ENCODE peak calls at places on chromosomes 13 and 19, in six cellular contexts. Y is IMR-90, O is glutamatergic neuron, E is cardiac fibroblast, I is NB4, L is upper lobe of right lung. V is an unnamed sample.

GRCh38 chr19:39941151-39941550 is 6.7 kb upstream of the FCGBP start:
- DNase-seq in E (no peak), I (no peak), Y (no peak), O (no peak), L (no peak), V (no peak)

GRCh38 chr19:41014643-41015042 is 23.6 kb downstream of the CYP2B6 start:
- DNase-seq in Y (no peak), L (no peak), E (no peak), I (no peak), O (no peak), V (no peak)

GRCh38 chr13:44329909-44330545 is 43.6 kb upstream of the SERP2 start:
- DNase-seq in Y (no peak), O (no peak), L (no peak), E (no peak), I (no peak), V (no peak)

GRCh38 chr13:79307433-79307861 is 98.6 kb downstream of the RBM26 start:
- DNase-seq in E (no peak), I (no peak), Y (peak; percentile 16), O (no peak), L (no peak), V (no peak)

GRCh38 chr19:29841559-29842367 is 30.0 kb downstream of the CCNE1 start:
- DNase-seq in O (no peak), Y (peak; percentile 57), E (peak; percentile 40), I (no peak), L (peak; percentile 49), V (no peak)

GRCh38 chr19:11767633-11768133 is 883 bp downstream of the ZNF441 start:
- DNase-seq in Y (peak; percentile 37), I (peak; percentile 53), L (peak; percentile 82), O (peak; percentile 17), E (peak; percentile 40), V (peak; percentile 36)

GRCh38 chr13:94309997-94310842 is 169.3 kb downstream of the DCT start:
- DNase-seq in I (no peak), O (no peak), L (no peak), E (peak; percentile 86), Y (peak; percentile 96), V (no peak)

GRCh38 chr19:15247107-15248014 is 15.1 kb upstream of the EPHX3 start:
- DNase-seq in L (no peak), I (no peak), Y (no peak), E (no peak), O (no peak), V (no peak)

GRCh38 chr19:46732172-46732938 is 13.5 kb upstream of the FKRP start:
- DNase-seq in E (no peak), Y (no peak), I (peak; percentile 65), L (peak; percentile 57), O (no peak), V (no peak)

GRCh38 chr19:4575978-4576933 is 16.8 kb upstream of the SEMA6B start:
- DNase-seq in E (peak; percentile 78), Y (peak; percentile 27), I (peak; percentile 64), L (peak; percentile 80), O (peak; percentile 90), V (peak; percentile 64)

GRCh38 chr13:93227906-93228801 is 1.5 kb downstream of the GPC6 start:
- DNase-seq in E (peak; percentile 93), I (no peak), L (peak; percentile 72), Y (peak; percentile 87), O (peak; percentile 82), V (no peak)
- TF ChIP-seq CTCF in E (peak; percentile 42), I (no peak), L (peak; percentile 33), Y (peak; percentile 63), O (peak; percentile 65), V (no peak)

DNA sequence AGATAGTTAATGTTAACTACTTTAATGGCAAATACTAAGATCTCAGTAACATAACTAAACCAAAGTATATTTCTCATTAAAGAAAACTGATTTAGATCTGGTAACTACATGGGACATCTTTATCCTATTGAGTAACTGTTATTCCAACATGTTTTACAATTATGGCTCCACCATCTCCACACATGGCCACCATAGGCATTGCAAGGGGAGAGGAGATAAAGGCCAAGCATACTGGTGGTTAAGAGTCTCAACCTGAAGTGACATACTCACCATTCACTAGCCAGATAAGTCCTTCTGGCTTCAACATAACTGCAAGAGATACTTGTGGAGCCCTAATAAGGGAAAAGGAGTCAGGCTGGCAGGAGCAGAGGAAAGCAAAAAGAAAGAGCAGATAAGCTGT is 1586.4 kb upstream of the SPRY2 start:
- DNase-seq in I (no peak), Y (no peak), O (no peak), L (no peak), E (no peak), V (no peak)
- TF ChIP-seq CTCF in I (no peak), Y (no peak), O (peak; percentile 34), L (no peak), E (no peak), V (no peak)

DNA sequence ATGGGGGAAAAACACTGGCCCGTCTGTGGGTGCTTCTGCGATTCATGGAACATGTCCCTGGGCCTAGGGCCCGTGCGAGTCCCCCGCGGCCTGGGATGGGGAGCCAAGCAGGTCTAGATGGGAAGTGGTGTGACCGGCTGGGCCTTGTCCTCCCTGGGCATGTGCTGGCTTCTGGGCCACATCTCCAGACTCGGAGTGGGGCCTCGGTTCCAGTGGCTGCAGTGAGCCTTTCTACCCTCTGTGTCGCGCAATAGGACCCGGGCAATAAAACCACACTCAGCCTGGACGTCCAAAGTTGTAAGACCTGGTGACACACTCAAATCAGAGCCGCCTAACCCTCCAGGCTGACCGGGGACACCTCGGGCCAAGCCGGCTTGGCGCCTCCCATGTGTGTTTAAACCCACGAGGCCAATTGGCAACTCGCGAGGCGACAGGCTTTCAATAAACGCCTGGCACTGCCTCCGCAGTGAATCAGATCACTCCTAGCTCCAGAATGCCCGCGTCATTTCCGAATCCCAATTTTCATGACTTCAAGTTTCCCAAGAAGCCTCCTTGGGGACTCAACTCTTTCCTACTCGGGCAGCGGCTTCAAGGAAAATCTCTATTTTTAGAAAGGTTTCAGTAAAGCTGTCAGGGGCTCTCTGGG is 57.3 kb downstream of the KLF2 start:
- DNase-seq in Y (no peak), E (peak; percentile 94), O (no peak), I (no peak), L (peak; percentile 67), V (no peak)
- TF ChIP-seq CTCF in Y (no peak), E (no peak), O (no peak), I (no peak), L (no peak), V (no peak)

GRCh38 chr19:28012361-28012760 is 1200.6 kb downstream of the UQCRFS1 start:
- DNase-seq in Y (no peak), L (no peak), E (no peak), I (peak; percentile 4), O (no peak), V (no peak)
- TF ChIP-seq CTCF in Y (no peak), L (no peak), E (no peak), I (peak; percentile 31), O (no peak), V (no peak)

GRCh38 chr13:104105418-104106355 is 1039.5 kb upstream of the SLC10A2 start:
- DNase-seq in L (no peak), Y (no peak), O (no peak), E (no peak), I (no peak), V (no peak)
- TF ChIP-seq CTCF in L (no peak), Y (no peak), O (no peak), E (no peak), I (no peak), V (no peak)

GRCh38 chr13:27712421-27712820 is 79.9 kb upstream of the GSX1 start:
- DNase-seq in E (peak; percentile 38), Y (no peak), L (no peak), O (no peak), I (peak; percentile 15), V (no peak)
- TF ChIP-seq CTCF in E (no peak), Y (peak; percentile 2), L (peak; percentile 44), O (no peak), I (no peak), V (no peak)

GRCh38 chr13:33874871-33875270 is 56.9 kb downstream of the RFC3 start:
- DNase-seq in E (no peak), L (no peak), Y (no peak), O (no peak), I (no peak), V (no peak)
- TF ChIP-seq CTCF in E (no peak), L (no peak), Y (no peak), O (no peak), I (no peak), V (no peak)